ENCODE peak calls at places on chromosomes 6 and 20, in ten cellular contexts. V is HCT116, K is uterus, Y is kidney epithelial cell, X is IMR-90, A is neural progenitor cell, B is AG10803, J is AG04449, T is prostate gland, M is heart left ventricle. D is an unnamed sample.

GRCh38 chr6:163814494-163815364 is 400.2 kb downstream of the QKI start:
- DNase-seq in B (peak), V (no peak), K (peak), J (peak), T (no peak), X (peak), A (no peak), Y (no peak), M (no peak), D (no peak)

GRCh38 chr20:17859002-17859615 is 109.5 kb downstream of the SNX5 start:
- DNase-seq in A (no peak), X (no peak), V (no peak), Y (no peak), K (no peak), J (no peak), B (no peak), T (no peak), M (no peak), D (no peak)

GRCh38 chr20:59598625-59599310 is 5.6 kb upstream of the PHACTR3 start:
- DNase-seq in K (no peak), Y (no peak), A (peak), J (no peak), B (peak), V (peak), M (no peak), T (no peak), X (no peak), D (no peak)

GRCh38 chr20:10023911-10024310 is 10.9 kb upstream of the ANKEF1 start:
- DNase-seq in M (no peak), K (no peak), J (no peak), T (no peak), V (no peak), X (no peak), B (no peak), A (no peak), Y (no peak), D (no peak)

GRCh38 chr20:63497946-63498935 is 642 bp downstream of the EEF1A2 start:
- DNase-seq in M (peak), Y (no peak), V (no peak), J (no peak), X (peak), K (no peak), B (peak), T (no peak), A (no peak), D (no peak)

GRCh38 chr6:40882321-40882720 is 156.7 kb downstream of the UNC5CL start:
- DNase-seq in T (no peak), Y (no peak), A (no peak), X (no peak), K (no peak), V (no peak), B (no peak), M (no peak), J (no peak), D (no peak)

GRCh38 chr6:67450641-67451040 is 1184.4 kb upstream of the ADGRB3 start:
- DNase-seq in M (no peak), K (no peak), B (no peak), T (no peak), A (no peak), V (no peak), Y (no peak), J (no peak), X (no peak), D (no peak)

GRCh38 chr20:45347936-45348809 is at the start of gene SDC4:
- DNase-seq in K (peak), T (peak), J (no peak), X (peak), V (no peak), Y (no peak), M (peak), B (peak), A (peak), D (no peak)

GRCh38 chr6:34114695-34115395 is 31.0 kb downstream of the GRM4 start:
- DNase-seq in Y (no peak), X (no peak), A (no peak), M (no peak), K (no peak), T (no peak), J (no peak), V (no peak), B (no peak), D (no peak)
- H3K4me3 ChIP-seq in Y (no peak), X (no peak), A (no peak), M (no peak), K (no peak), T (no peak), J (no peak), V (no peak), B (no peak), D (no peak)

GRCh38 chr20:49046087-49046900 is at the start of gene CSE1L:
- DNase-seq in X (peak), K (peak), Y (peak), T (peak), A (peak), J (peak), V (peak), B (peak), M (peak), D (peak)
- TF ChIP-seq CTCF in X (no peak), K (no peak), Y (no peak), T (peak), A (peak), J (no peak), V (no peak), B (no peak), M (peak), D (no peak)

GRCh38 chr6:153150400-153150766 is 19.3 kb upstream of the RGS17 start:
- DNase-seq in K (no peak), T (no peak), B (no peak), Y (no peak), J (no peak), X (no peak), V (no peak), M (no peak), A (no peak), D (no peak)

GRCh38 chr6:153146413-153146812 is 15.3 kb upstream of the RGS17 start:
- DNase-seq in K (no peak), A (no peak), B (no peak), J (no peak), T (no peak), M (no peak), Y (no peak), V (no peak), X (no peak), D (no peak)

GRCh38 chr6:153145591-153145990 is 14.5 kb upstream of the RGS17 start:
- DNase-seq in J (no peak), Y (no peak), T (no peak), K (no peak), X (no peak), M (no peak), A (no peak), B (no peak), V (no peak), D (no peak)

GRCh38 chr6:153150767-153151440 is 19.8 kb upstream of the RGS17 start:
- DNase-seq in K (no peak), B (no peak), T (no peak), V (no peak), J (no peak), Y (peak), M (no peak), A (no peak), X (no peak), D (no peak)
- H3K4me3 ChIP-seq in K (no peak), B (peak), T (no peak), V (no peak), J (no peak), Y (peak), M (no peak), A (no peak), X (no peak), D (no peak)

GRCh38 chr20:3323398-3323797 is 84.1 kb downstream of the DNAAF9 start:
- DNase-seq in A (no peak), K (no peak), V (no peak), T (no peak), Y (no peak), M (no peak), B (no peak), J (no peak), X (no peak), D (no peak)
- TF ChIP-seq CTCF in A (no peak), K (no peak), V (no peak), T (no peak), Y (no peak), M (no peak), B (no peak), J (no peak), X (no peak), D (no peak)

GRCh38 chr6:157055863-157056262 is 267.5 kb downstream of the TMEM242 start:
- DNase-seq in J (no peak), Y (no peak), X (no peak), V (no peak), T (no peak), A (no peak), K (no peak), B (no peak), M (no peak), D (no peak)
- H3K4me3 ChIP-seq in J (no peak), Y (no peak), X (no peak), V (no peak), T (no peak), A (no peak), K (no peak), B (no peak), M (no peak), D (no peak)

GRCh38 chr6:90295854-90296345 is 743 bp downstream of the BACH2 start:
- DNase-seq in V (no peak), M (peak), B (peak), K (peak), Y (no peak), T (peak), A (peak), X (peak), J (no peak), D (no peak)

GRCh38 chr6:90294008-90294511 is 2.6 kb downstream of the BACH2 start:
- DNase-seq in B (no peak), M (no peak), K (no peak), X (no peak), T (no peak), J (no peak), Y (no peak), V (no peak), A (no peak), D (no peak)

GRCh38 chr6:90294614-90294988 is 2.0 kb downstream of the BACH2 start:
- DNase-seq in K (peak), M (no peak), A (peak), J (no peak), V (no peak), Y (no peak), X (no peak), T (no peak), B (no peak), D (no peak)

GRCh38 chr6:90296346-90297123 is at the start of gene BACH2:
- DNase-seq in T (peak), J (no peak), V (peak), K (peak), B (peak), A (peak), Y (no peak), X (peak), M (peak), D (no peak)

GRCh38 chr6:90294989-90295853 is 1.4 kb downstream of the BACH2 start:
- DNase-seq in X (peak), J (no peak), B (peak), M (peak), Y (no peak), A (peak), V (no peak), T (peak), K (peak), D (no peak)
- TF ChIP-seq CTCF in X (peak), J (peak), B (no peak), M (peak), Y (peak), A (no peak), V (no peak), T (peak), K (peak), D (no peak)